ENCODE peak calls at places on chromosomes 3 and 15, in six cellular contexts. G is foreskin fibroblast; S is hypothalamus; O is GM03348; Z is GM13977; T is stimulated activated CD8-positive, alpha-beta memory T cell treated with anti-CD3 and anti-CD28 coated beads, Interleukin-7, amount 100 ng/mL, for 24 hours. N is an unnamed sample.

GRCh38 chr15:99729920-99730319 is 3.3 kb downstream of the LYSMD4 start:
- DNase-seq in G (peak), S (peak), O (peak), Z (no peak), T (no peak), N (no peak)

GRCh38 chr3:42685891-42686820 is 819 bp downstream of the KLHL40 start:
- DNase-seq in G (no peak), S (no peak), O (no peak), Z (no peak), T (no peak), N (no peak)

GRCh38 chr3:46900007-46900292 is 22.4 kb downstream of the PTH1R start:
- DNase-seq in G (no peak), S (peak), O (no peak), Z (no peak), T (no peak), N (no peak)

GRCh38 chr15:50698101-50698500 is 11.5 kb upstream of the TRPM7 start:
- DNase-seq in G (no peak), S (no peak), O (no peak), Z (no peak), T (no peak), N (no peak)

GRCh38 chr15:78937132-78937739 is 7.6 kb downstream of the CTSH start:
- DNase-seq in G (no peak), S (no peak), O (no peak), Z (no peak), T (no peak), N (no peak)

GRCh38 chr15:39427705-39428104 is 153.2 kb upstream of the THBS1 start:
- DNase-seq in G (no peak), S (no peak), O (no peak), Z (no peak), T (no peak), N (no peak)

GRCh38 chr15:60009124-60009523 is 5.0 kb downstream of the FOXB1 start:
- DNase-seq in G (no peak), S (no peak), O (no peak), Z (no peak), T (no peak), N (no peak)

GRCh38 chr15:50908209-50909043 is at the start of gene AP4E1:
- DNase-seq in G (peak), S (peak), O (peak), Z (peak), T (peak), N (peak)

GRCh38 chr3:55807210-55807609 is 320.1 kb upstream of the WNT5A start:
- DNase-seq in G (no peak), S (no peak), O (no peak), Z (no peak), T (no peak), N (no peak)

GRCh38 chr3:77377717-77378116 is 337.8 kb downstream of the ROBO2 start:
- DNase-seq in G (no peak), S (no peak), O (no peak), Z (no peak), T (no peak), N (no peak)

GRCh38 chr3:115766587-115767492 is 143.5 kb downstream of the GAP43 start:
- DNase-seq in G (peak), S (no peak), O (peak), Z (no peak), T (no peak), N (no peak)

GRCh38 chr15:58392611-58393161 is 39.1 kb upstream of the LIPC start:
- DNase-seq in G (no peak), S (no peak), O (no peak), Z (no peak), T (no peak), N (no peak)

GRCh38 chr3:143000525-143000924 is 845 bp upstream of the U2SURP start:
- DNase-seq in G (peak), S (no peak), O (peak), Z (no peak), T (no peak), N (no peak)

GRCh38 chr3:126365351-126366274 is 8.4 kb upstream of the KLF15 start:
- DNase-seq in G (no peak), S (no peak), O (no peak), Z (no peak), T (no peak), N (no peak)

GRCh38 chr3:53842436-53843194 is 3.6 kb downstream of the CHDH start:
- DNase-seq in G (peak), S (peak), O (no peak), Z (peak), T (no peak), N (no peak)

GRCh38 chr3:169389211-169389924 is 274.1 kb downstream of the MECOM start:
- DNase-seq in G (no peak), S (no peak), O (no peak), Z (no peak), T (no peak), N (no peak)

GRCh38 chr15:58182460-58183163 is 44.4 kb downstream of the AQP9 start:
- DNase-seq in G (peak), S (peak), O (peak), Z (peak), T (peak), N (no peak)

GRCh38 chr15:90519688-90520087 is 10.0 kb upstream of the CRTC3 start:
- DNase-seq in G (peak), S (no peak), O (peak), Z (no peak), T (no peak), N (no peak)

GRCh38 chr3:69753179-69753775 is 14.0 kb downstream of the MITF start:
- DNase-seq in G (no peak), S (no peak), O (no peak), Z (no peak), T (no peak), N (no peak)

GRCh38 chr3:26114851-26115250 is 325.0 kb downstream of the OXSM start:
- DNase-seq in G (no peak), S (no peak), O (no peak), Z (no peak), T (no peak), N (no peak)

GRCh38 chr3:126961191-126961790 is 21.6 kb upstream of the PLXNA1 start:
- DNase-seq in G (peak), S (no peak), O (peak), Z (peak), T (no peak), N (peak)

GRCh38 chr3:46097691-46098241 is 70.5 kb upstream of the XCR1 start:
- DNase-seq in G (peak), S (no peak), O (peak), Z (peak), T (no peak), N (no peak)

GRCh38 chr3:16739416-16740091 is 134.3 kb upstream of the DAZL start:
- DNase-seq in G (no peak), S (no peak), O (no peak), Z (no peak), T (no peak), N (no peak)

GRCh38 chr3:188274249-188274915 is 120.4 kb downstream of the LPP start:
- DNase-seq in G (no peak), S (no peak), O (no peak), Z (no peak), T (no peak), N (no peak)

GRCh38 chr3:194879991-194880939 is 194.6 kb downstream of the FAM43A start:
- DNase-seq in G (peak), S (no peak), O (peak), Z (no peak), T (no peak), N (no peak)

GRCh38 chr3:137347132-137347531 is 389.3 kb downstream of the IL20RB start:
- DNase-seq in G (no peak), S (no peak), O (no peak), Z (no peak), T (no peak), N (no peak)

GRCh38 chr3:14606663-14607339 is 44.8 kb upstream of the CCDC174 start:
- DNase-seq in G (no peak), S (no peak), O (no peak), Z (no peak), T (no peak), N (no peak)

GRCh38 chr15:71800835-71801745 is 9.3 kb upstream of the NR2E3 start:
- DNase-seq in G (peak), S (peak), O (peak), Z (peak), T (no peak), N (no peak)

GRCh38 chr15:94563455-94563854 is 332.1 kb downstream of the MCTP2 start:
- DNase-seq in G (no peak), S (no peak), O (no peak), Z (no peak), T (no peak), N (no peak)

GRCh38 chr15:37995461-37996347 is 61.3 kb downstream of the TMCO5A start:
- DNase-seq in G (peak), S (no peak), O (peak), Z (peak), T (no peak), N (peak)

GRCh38 chr15:88127477-88127799 is 129.1 kb downstream of the NTRK3 start:
- DNase-seq in G (no peak), S (no peak), O (peak), Z (no peak), T (no peak), N (no peak)

GRCh38 chr15:82108489-82109078 is 62.8 kb upstream of the MEX3B start:
- DNase-seq in G (no peak), S (no peak), O (peak), Z (peak), T (peak), N (no peak)

GRCh38 chr3:39067286-39067685 is 15.5 kb downstream of the WDR48 start:
- DNase-seq in G (no peak), S (no peak), O (peak), Z (no peak), T (no peak), N (no peak)